ENCODE peak calls at places on chromosomes 7 and 10, in five cellular contexts. I is endodermal cell, L is transverse colon, P is foreskin fibroblast, T is WERI-Rb-1. E is an unnamed sample.

GRCh38 chr7:41316410-41316809 is 386.5 kb downstream of the INHBA start:
- DNase-seq in L (peak; percentile 48), T (no peak), P (no peak), I (no peak), E (no peak)

GRCh38 chr10:6068422-6068821 is 6.3 kb upstream of the IL2RA start:
- DNase-seq in I (no peak), P (no peak), L (peak; percentile 46), T (no peak), E (no peak)

GRCh38 chr7:65509368-65510186 is 135.9 kb downstream of the ZNF92 start:
- DNase-seq in P (no peak), L (no peak), I (peak; percentile 65), T (no peak), E (peak; percentile 17)

GRCh38 chr7:150992833-150993302 is 2.1 kb downstream of the NOS3 start:
- DNase-seq in P (no peak), I (peak; percentile 92), T (peak; percentile 68), L (no peak), E (peak; percentile 76)

GRCh38 chr7:159141159-159141558 is 3.5 kb downstream of the VIPR2 start:
- DNase-seq in L (no peak), T (no peak), P (no peak), I (peak; percentile 35), E (no peak)

GRCh38 chr7:49669692-49670260 is 103.7 kb upstream of the VWC2 start:
- DNase-seq in L (no peak), T (no peak), P (no peak), I (no peak), E (no peak)

GRCh38 chr7:1646957-1647891 is 22.9 kb upstream of the ELFN1 start:
- DNase-seq in T (peak; percentile 54), I (peak; percentile 37), P (no peak), L (no peak), E (peak; percentile 48)

GRCh38 chr10:93999401-93999851 is 5.7 kb downstream of the PLCE1 start:
- DNase-seq in L (peak; percentile 69), P (no peak), I (peak; percentile 82), T (no peak), E (peak; percentile 10)

GRCh38 chr10:11482306-11482705 is 129.1 kb downstream of the USP6NL start:
- DNase-seq in P (no peak), L (no peak), I (no peak), T (no peak), E (no peak)

GRCh38 chr7:150811-151221 is 41.6 kb upstream of the FAM20C start:
- DNase-seq in I (no peak), P (no peak), L (no peak), T (no peak), E (no peak)

GRCh38 chr10:12144538-12144937 is 15.1 kb downstream of the SEC61A2 start:
- DNase-seq in I (no peak), L (no peak), P (no peak), T (no peak), E (no peak)

GRCh38 chr7:16421333-16422099 is at the start of gene CRPPA:
- DNase-seq in T (peak; percentile 54), L (peak; percentile 36), P (peak; percentile 41), I (peak; percentile 84), E (peak; percentile 61)

GRCh38 chr7:50266893-50267386 is 37.6 kb upstream of the IKZF1 start:
- DNase-seq in I (no peak), T (no peak), P (no peak), L (peak; percentile 74), E (no peak)

GRCh38 chr10:72250666-72251065 is 23.1 kb upstream of the DDIT4 start:
- DNase-seq in T (peak; percentile 51), L (peak; percentile 38), P (peak; percentile 70), I (no peak), E (no peak)

GRCh38 chr10:1064172-1064571 is 8.0 kb downstream of the WDR37 start:
- DNase-seq in T (no peak), P (no peak), I (no peak), L (no peak), E (no peak)

GRCh38 chr10:112189465-112189864 is 5.9 kb upstream of the GPAM start:
- DNase-seq in P (no peak), T (no peak), L (no peak), I (no peak), E (no peak)

GRCh38 chr10:27600915-27601314 is 96.8 kb downstream of the RAB18 start:
- DNase-seq in L (no peak), T (peak; percentile 15), I (no peak), P (no peak), E (no peak)

GRCh38 chr7:122305475-122306319 is 1.1 kb upstream of the FEZF1 start:
- DNase-seq in I (peak; percentile 83), P (no peak), L (no peak), T (peak; percentile 54), E (peak; percentile 60)

GRCh38 chr7:121634356-121634755 is 238.2 kb upstream of the FAM3C start:
- DNase-seq in I (no peak), T (no peak), L (no peak), P (no peak), E (no peak)

GRCh38 chr10:6583447-6583846 is 3.4 kb upstream of the PRKCQ start:
- DNase-seq in L (no peak), P (no peak), I (no peak), T (no peak), E (no peak)

GRCh38 chr7:45347804-45348203 is 190.2 kb downstream of the RAMP3 start:
- DNase-seq in P (peak; percentile 55), T (no peak), I (peak; percentile 58), L (no peak), E (no peak)

GRCh38 chr7:16891874-16892620 is 10.3 kb upstream of the AGR3 start:
- DNase-seq in P (no peak), I (no peak), L (no peak), T (no peak), E (no peak)

GRCh38 chr7:67692425-67692824 is 695.8 kb downstream of the TYW1 start:
- DNase-seq in T (no peak), L (no peak), I (no peak), P (no peak), E (no peak)

GRCh38 chr10:62043493-62043938 is 142.0 kb downstream of the ARID5B start:
- DNase-seq in L (no peak), T (no peak), P (peak; percentile 89), I (no peak), E (no peak)

GRCh38 chr7:4241791-4242190 is 440.3 kb upstream of the FOXK1 start:
- DNase-seq in I (peak; percentile 85), L (no peak), T (no peak), P (no peak), E (no peak)
- TF ChIP-seq CTCF in I (peak; percentile 72), L (no peak), T (peak; percentile 45), P (no peak), E (peak; percentile 26)

GRCh38 chr10:87861566-87861952 is 1.8 kb downstream of the KLLN start:
- DNase-seq in T (no peak), I (no peak), L (peak; percentile 79), P (peak; percentile 90), E (peak; percentile 42)
- TF ChIP-seq CTCF in T (no peak), I (peak; percentile 30), L (no peak), P (no peak), E (no peak)

GRCh38 chr10:2986341-2986933 is 80.9 kb upstream of the PFKP start:
- DNase-seq in L (peak; percentile 49), I (no peak), P (no peak), T (no peak), E (no peak)

GRCh38 chr10:2982146-2982545 is 85.2 kb upstream of the PFKP start:
- DNase-seq in T (no peak), I (no peak), P (no peak), L (no peak), E (no peak)

GRCh38 chr10:2984682-2985081 is 82.7 kb upstream of the PFKP start:
- DNase-seq in L (no peak), I (no peak), T (no peak), P (no peak), E (no peak)

GRCh38 chr10:2987185-2987768 is 80.1 kb upstream of the PFKP start:
- DNase-seq in I (no peak), T (no peak), L (no peak), P (no peak), E (no peak)

GRCh38 chr10:2985729-2986232 is 81.6 kb upstream of the PFKP start:
- DNase-seq in P (no peak), L (peak; percentile 75), T (no peak), I (peak; percentile 57), E (no peak)
- TF ChIP-seq CTCF in P (no peak), L (no peak), T (no peak), I (no peak), E (no peak)

GRCh38 chr7:25770235-25770634 is 381.8 kb upstream of the NFE2L3 start:
- DNase-seq in T (no peak), P (no peak), L (no peak), I (no peak), E (no peak)
- TF ChIP-seq CTCF in T (no peak), P (no peak), L (no peak), I (no peak), E (no peak)

GRCh38 chr10:33955676-33956075 is 621.2 kb upstream of the NRP1 start:
- DNase-seq in T (no peak), I (no peak), L (no peak), P (no peak), E (no peak)

GRCh38 chr10:33950216-33950615 is 615.7 kb upstream of the NRP1 start:
- DNase-seq in P (no peak), T (no peak), I (no peak), L (no peak), E (no peak)

GRCh38 chr10:33947563-33947962 is 613.1 kb upstream of the NRP1 start:
- DNase-seq in L (no peak), T (no peak), I (no peak), P (no peak), E (no peak)

DNA sequence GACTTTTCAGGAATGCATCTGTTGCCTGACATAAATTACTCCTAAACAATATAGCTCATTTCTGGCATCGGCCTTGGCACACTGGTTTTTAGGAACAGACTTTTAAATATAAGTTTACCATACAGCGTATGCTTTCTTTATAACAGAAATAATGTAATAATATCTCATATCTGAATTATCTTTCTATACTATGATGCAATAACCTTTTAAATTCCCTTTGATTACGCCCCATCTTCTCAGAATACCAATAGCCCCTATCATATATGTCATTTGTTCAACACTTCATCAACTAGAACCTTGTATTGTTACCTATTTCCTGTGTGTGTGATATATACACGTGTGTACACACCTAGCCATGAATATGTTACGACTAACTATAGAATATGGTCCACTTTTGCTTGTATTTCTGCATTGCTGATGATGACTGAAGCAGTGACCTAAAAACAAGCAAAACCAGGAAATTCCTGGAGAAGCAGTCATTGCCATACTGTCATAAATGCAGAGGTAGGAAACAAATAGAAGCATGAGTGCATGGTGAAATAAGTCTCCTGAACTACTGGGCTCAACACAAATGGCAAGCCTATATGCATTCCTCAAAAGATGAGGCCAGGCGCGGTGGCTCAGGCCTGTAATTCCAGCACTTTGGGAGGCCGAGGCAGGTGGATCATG is 618.4 kb upstream of the NRP1 start:
- DNase-seq in T (no peak), I (no peak), L (no peak), P (peak; percentile 61), E (no peak)
- TF ChIP-seq CTCF in T (no peak), I (no peak), L (no peak), P (no peak), E (no peak)

GRCh38 chr7:31782411-31782991 is 95.5 kb downstream of the PPP1R17 start:
- DNase-seq in I (peak; percentile 62), P (peak; percentile 19), T (peak; percentile 30), L (no peak), E (peak; percentile 36)
- TF ChIP-seq CTCF in I (peak; percentile 88), P (peak; percentile 65), T (peak; percentile 68), L (peak; percentile 59), E (peak; percentile 76)

E was measured in nephron progenitor cell.